ENCODE peak calls at places on chromosomes 13 and 19, in nine cellular contexts. One of them, this sample, is unnamed.

GRCh38 chr19:44303976-44304568 is 753 bp downstream of the ZNF235 start:
- DNase-seq in frontal cortex: no peak
- DNase-seq in amygdala: no peak
- DNase-seq in stromal cell of bone marrow: peak
- DNase-seq in tibial artery: no peak
- DNase-seq in ACHN: peak
- DNase-seq in K562: peak
- DNase-seq in GM23248: peak
- DNase-seq in stimulated activated CD4-positive, alpha-beta T cell treated with anti-CD3 and anti-CD28 coated beads, Interleukin-4, amount 100 ng/mL, for 1 hour: no peak
- DNase-seq in this sample: no peak

GRCh38 chr13:80962855-80963254 is 621.9 kb upstream of the SPRY2 start:
- DNase-seq in frontal cortex: no peak
- DNase-seq in amygdala: no peak
- DNase-seq in stromal cell of bone marrow: no peak
- DNase-seq in tibial artery: no peak
- DNase-seq in ACHN: no peak
- DNase-seq in K562: no peak
- DNase-seq in GM23248: no peak
- DNase-seq in stimulated activated CD4-positive, alpha-beta T cell treated with anti-CD3 and anti-CD28 coated beads, Interleukin-4, amount 100 ng/mL, for 1 hour: no peak
- DNase-seq in this sample: no peak

GRCh38 chr19:33197591-33198000 is 3.5 kb downstream of the LRP3 start:
- DNase-seq in frontal cortex: no peak
- DNase-seq in amygdala: no peak
- DNase-seq in stromal cell of bone marrow: no peak
- DNase-seq in tibial artery: no peak
- DNase-seq in ACHN: no peak
- DNase-seq in K562: no peak
- DNase-seq in GM23248: no peak
- DNase-seq in stimulated activated CD4-positive, alpha-beta T cell treated with anti-CD3 and anti-CD28 coated beads, Interleukin-4, amount 100 ng/mL, for 1 hour: no peak
- DNase-seq in this sample: no peak

GRCh38 chr19:55091955-55092354 is 16.3 kb downstream of the EPS8L1 start:
- DNase-seq in frontal cortex: no peak
- DNase-seq in amygdala: no peak
- DNase-seq in stromal cell of bone marrow: no peak
- DNase-seq in tibial artery: no peak
- DNase-seq in ACHN: no peak
- DNase-seq in K562: peak
- DNase-seq in GM23248: no peak
- DNase-seq in stimulated activated CD4-positive, alpha-beta T cell treated with anti-CD3 and anti-CD28 coated beads, Interleukin-4, amount 100 ng/mL, for 1 hour: no peak
- DNase-seq in this sample: no peak

GRCh38 chr13:109667754-109668360 is 118.5 kb downstream of the IRS2 start:
- DNase-seq in frontal cortex: no peak
- DNase-seq in amygdala: no peak
- DNase-seq in stromal cell of bone marrow: no peak
- DNase-seq in tibial artery: no peak
- DNase-seq in ACHN: peak
- DNase-seq in K562: no peak
- DNase-seq in GM23248: no peak
- DNase-seq in stimulated activated CD4-positive, alpha-beta T cell treated with anti-CD3 and anti-CD28 coated beads, Interleukin-4, amount 100 ng/mL, for 1 hour: no peak
- DNase-seq in this sample: no peak

GRCh38 chr13:71618154-71618553 is 248.8 kb downstream of the DACH1 start:
- DNase-seq in frontal cortex: no peak
- DNase-seq in amygdala: no peak
- DNase-seq in stromal cell of bone marrow: no peak
- DNase-seq in tibial artery: no peak
- DNase-seq in ACHN: no peak
- DNase-seq in K562: no peak
- DNase-seq in GM23248: peak
- DNase-seq in stimulated activated CD4-positive, alpha-beta T cell treated with anti-CD3 and anti-CD28 coated beads, Interleukin-4, amount 100 ng/mL, for 1 hour: no peak
- DNase-seq in this sample: no peak

GRCh38 chr19:38742906-38743305 is 1.4 kb downstream of the CAPN12 start:
- DNase-seq in frontal cortex: no peak
- DNase-seq in amygdala: no peak
- DNase-seq in stromal cell of bone marrow: no peak
- DNase-seq in tibial artery: no peak
- DNase-seq in ACHN: no peak
- DNase-seq in K562: no peak
- DNase-seq in GM23248: no peak
- DNase-seq in stimulated activated CD4-positive, alpha-beta T cell treated with anti-CD3 and anti-CD28 coated beads, Interleukin-4, amount 100 ng/mL, for 1 hour: no peak
- DNase-seq in this sample: no peak

GRCh38 chr19:6826281-6826920 is 53.9 kb downstream of the VAV1 start:
- DNase-seq in frontal cortex: no peak
- DNase-seq in amygdala: no peak
- DNase-seq in stromal cell of bone marrow: no peak
- DNase-seq in tibial artery: peak
- DNase-seq in ACHN: no peak
- DNase-seq in K562: no peak
- DNase-seq in GM23248: no peak
- DNase-seq in stimulated activated CD4-positive, alpha-beta T cell treated with anti-CD3 and anti-CD28 coated beads, Interleukin-4, amount 100 ng/mL, for 1 hour: no peak
- DNase-seq in this sample: no peak

GRCh38 chr13:104043184-104043583 is 977.0 kb upstream of the SLC10A2 start:
- DNase-seq in frontal cortex: no peak
- DNase-seq in amygdala: no peak
- DNase-seq in stromal cell of bone marrow: no peak
- DNase-seq in tibial artery: no peak
- DNase-seq in ACHN: no peak
- DNase-seq in K562: no peak
- DNase-seq in GM23248: no peak
- DNase-seq in stimulated activated CD4-positive, alpha-beta T cell treated with anti-CD3 and anti-CD28 coated beads, Interleukin-4, amount 100 ng/mL, for 1 hour: no peak
- DNase-seq in this sample: peak

GRCh38 chr19:46753420-46754155 is 7.3 kb upstream of the STRN4 start:
- DNase-seq in frontal cortex: no peak
- DNase-seq in amygdala: no peak
- DNase-seq in stromal cell of bone marrow: no peak
- DNase-seq in tibial artery: no peak
- DNase-seq in ACHN: peak
- DNase-seq in K562: peak
- DNase-seq in GM23248: peak
- DNase-seq in stimulated activated CD4-positive, alpha-beta T cell treated with anti-CD3 and anti-CD28 coated beads, Interleukin-4, amount 100 ng/mL, for 1 hour: peak
- DNase-seq in this sample: no peak

GRCh38 chr13:24505756-24506155 is 6.8 kb downstream of the PARP4 start:
- DNase-seq in frontal cortex: no peak
- DNase-seq in amygdala: no peak
- DNase-seq in stromal cell of bone marrow: no peak
- DNase-seq in tibial artery: no peak
- DNase-seq in ACHN: no peak
- DNase-seq in K562: no peak
- DNase-seq in GM23248: no peak
- DNase-seq in stimulated activated CD4-positive, alpha-beta T cell treated with anti-CD3 and anti-CD28 coated beads, Interleukin-4, amount 100 ng/mL, for 1 hour: no peak
- DNase-seq in this sample: no peak

GRCh38 chr19:52670046-52670445 is 31.9 kb upstream of the ZNF83 start:
- DNase-seq in frontal cortex: no peak
- DNase-seq in amygdala: no peak
- DNase-seq in stromal cell of bone marrow: no peak
- DNase-seq in tibial artery: no peak
- DNase-seq in ACHN: no peak
- DNase-seq in K562: no peak
- DNase-seq in GM23248: no peak
- DNase-seq in stimulated activated CD4-positive, alpha-beta T cell treated with anti-CD3 and anti-CD28 coated beads, Interleukin-4, amount 100 ng/mL, for 1 hour: no peak
- DNase-seq in this sample: no peak

GRCh38 chr19:51064534-51065220 is at the start of gene KLK13:
- DNase-seq in frontal cortex: no peak
- DNase-seq in amygdala: no peak
- DNase-seq in stromal cell of bone marrow: no peak
- DNase-seq in tibial artery: no peak
- DNase-seq in ACHN: peak
- DNase-seq in K562: peak
- DNase-seq in GM23248: peak
- DNase-seq in stimulated activated CD4-positive, alpha-beta T cell treated with anti-CD3 and anti-CD28 coated beads, Interleukin-4, amount 100 ng/mL, for 1 hour: no peak
- DNase-seq in this sample: no peak

GRCh38 chr13:105638446-105638845 is 897.0 kb downstream of the EFNB2 start:
- DNase-seq in frontal cortex: no peak
- DNase-seq in amygdala: no peak
- DNase-seq in stromal cell of bone marrow: no peak
- DNase-seq in tibial artery: no peak
- DNase-seq in ACHN: no peak
- DNase-seq in K562: no peak
- DNase-seq in GM23248: no peak
- DNase-seq in stimulated activated CD4-positive, alpha-beta T cell treated with anti-CD3 and anti-CD28 coated beads, Interleukin-4, amount 100 ng/mL, for 1 hour: no peak
- DNase-seq in this sample: no peak

GRCh38 chr13:26811636-26812035 is 51.0 kb upstream of the GPR12 start:
- DNase-seq in frontal cortex: no peak
- DNase-seq in amygdala: no peak
- DNase-seq in stromal cell of bone marrow: no peak
- DNase-seq in tibial artery: no peak
- DNase-seq in ACHN: no peak
- DNase-seq in K562: no peak
- DNase-seq in GM23248: no peak
- DNase-seq in stimulated activated CD4-positive, alpha-beta T cell treated with anti-CD3 and anti-CD28 coated beads, Interleukin-4, amount 100 ng/mL, for 1 hour: no peak
- DNase-seq in this sample: no peak

GRCh38 chr13:74920945-74921725 is 560.8 kb downstream of the TBC1D4 start:
- DNase-seq in frontal cortex: no peak
- DNase-seq in amygdala: no peak
- DNase-seq in stromal cell of bone marrow: no peak
- DNase-seq in tibial artery: no peak
- DNase-seq in ACHN: no peak
- DNase-seq in K562: peak
- DNase-seq in GM23248: no peak
- DNase-seq in stimulated activated CD4-positive, alpha-beta T cell treated with anti-CD3 and anti-CD28 coated beads, Interleukin-4, amount 100 ng/mL, for 1 hour: no peak
- DNase-seq in this sample: no peak

This sample was measured in C1 segment of cervical spinal cord.